ENCODE peak calls at places on chromosomes 12 and 14, in nine cellular contexts. C, Y, E, G, Z, H, M, S and L are unnamed samples. For H3K4me1, the result is how much of the 10 kb centered on the place peaks cover.

GRCh38 chr14:92154283-92154942 is 32.6 kb downstream of the CPSF2 start:
- DNase-seq in E (no peak), H (no peak), Y (no peak), C (no peak), Z (no peak), S (no peak), G (no peak), M (no peak), L (no peak)

GRCh38 chr12:112979281-112979680 is 962 bp downstream of the OAS2 start:
- DNase-seq in Y (peak), S (no peak), E (peak), G (no peak), Z (no peak), C (no peak), H (peak), M (no peak), L (no peak)

GRCh38 chr14:27228053-27228452 is 630.2 kb upstream of the NOVA1 start:
- DNase-seq in G (no peak), Z (no peak), M (no peak), H (no peak), E (no peak), C (no peak), Y (no peak), S (no peak), L (no peak)

GRCh38 chr12:31600252-31600651 is 9.3 kb upstream of the DENND5B start:
- DNase-seq in M (no peak), H (no peak), Y (no peak), Z (no peak), G (no peak), C (no peak), S (no peak), E (no peak), L (no peak)

GRCh38 chr14:59127437-59127732 is 61.1 kb upstream of the DAAM1 start:
- DNase-seq in H (no peak), Y (no peak), C (no peak), M (no peak), S (no peak), E (no peak), G (no peak), Z (no peak), L (no peak)

GRCh38 chr12:11593013-11593412 is 56.5 kb upstream of the ETV6 start:
- DNase-seq in S (no peak), C (no peak), E (no peak), Y (no peak), H (no peak), M (no peak), Z (no peak), G (no peak), L (no peak)

GRCh38 chr14:51507556-51508511 is 143.9 kb upstream of the FRMD6 start:
- DNase-seq in H (no peak), G (no peak), Y (peak), E (no peak), C (peak), M (peak), Z (no peak), S (peak), L (peak)

GRCh38 chr14:54929556-54929955 is 26.9 kb upstream of the GCH1 start:
- DNase-seq in M (no peak), Z (no peak), G (no peak), H (no peak), S (no peak), Y (no peak), E (no peak), C (no peak), L (no peak)

GRCh38 chr14:91891081-91891480 is 23.7 kb upstream of the TC2N start:
- DNase-seq in E (no peak), Y (no peak), S (no peak), C (no peak), M (no peak), H (no peak), G (no peak), Z (no peak), L (no peak)

GRCh38 chr12:65464930-65465329 is 186.4 kb downstream of the MSRB3 start:
- DNase-seq in G (no peak), S (no peak), C (no peak), M (no peak), H (no peak), Z (no peak), E (peak), Y (no peak), L (peak)

GRCh38 chr12:95205685-95206084 is 11.6 kb downstream of the FGD6 start:
- DNase-seq in C (no peak), G (no peak), M (no peak), Y (no peak), H (no peak), E (peak), S (peak), Z (no peak), L (no peak)

GRCh38 chr14:61885203-61885961 is 123.2 kb downstream of the SNAPC1 start:
- DNase-seq in Z (no peak), S (no peak), G (no peak), C (no peak), M (no peak), E (no peak), H (no peak), Y (no peak), L (no peak)

GRCh38 chr12:93098077-93098476 is 169.0 kb upstream of the EEA1 start:
- DNase-seq in H (peak), S (no peak), M (peak), E (no peak), Z (peak), G (peak), C (peak), Y (peak), L (peak)

GRCh38 chr12:131619106-131619642 is 91.7 kb upstream of the SFSWAP start:
- DNase-seq in C (no peak), S (no peak), Z (no peak), M (no peak), Y (no peak), G (no peak), H (no peak), E (no peak), L (no peak)

GRCh38 chr14:49553892-49554291 is 32.3 kb downstream of the RPS29 start:
- DNase-seq in G (no peak), E (no peak), Z (no peak), Y (no peak), S (no peak), H (no peak), M (no peak), C (no peak), L (no peak)

GRCh38 chr14:71482701-71483100 is 449.5 kb upstream of the RGS6 start:
- DNase-seq in Y (no peak), Z (no peak), S (no peak), C (no peak), E (no peak), H (no peak), M (no peak), G (no peak), L (no peak)

GRCh38 chr12:78210894-78211302 is 380.2 kb downstream of the NAV3 start:
- DNase-seq in H (no peak), C (no peak), G (no peak), Z (no peak), M (no peak), Y (no peak), E (peak), S (no peak), L (no peak)

DNA sequence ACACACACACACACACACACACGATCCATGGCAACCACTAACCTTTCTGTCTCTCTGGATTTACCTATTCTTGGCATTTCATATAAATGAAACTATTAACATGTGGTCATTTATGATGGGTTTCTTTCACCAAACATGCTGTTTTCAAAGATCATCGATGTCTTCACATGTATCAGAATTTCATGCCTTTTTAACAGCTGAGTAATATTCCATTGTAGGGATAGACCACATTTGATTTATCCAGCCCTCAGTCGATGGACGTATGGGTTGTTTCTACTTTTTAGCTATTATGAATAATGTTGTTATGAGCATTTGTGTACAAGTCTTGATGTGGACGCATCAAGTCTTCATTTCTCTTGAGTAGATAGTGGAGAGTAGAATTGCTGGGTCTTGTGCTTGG is 56.5 kb downstream of the MVK start:
- DNase-seq in H (no peak), Z (no peak), C (no peak), S (no peak), Y (no peak), M (no peak), G (no peak), E (no peak), L (no peak)
- H3K4me1 ChIP-seq in H (under half), Z (under half), C (under half), S (under half), Y (under half), M (under half), G (under half), E (under half), L (under half)

DNA sequence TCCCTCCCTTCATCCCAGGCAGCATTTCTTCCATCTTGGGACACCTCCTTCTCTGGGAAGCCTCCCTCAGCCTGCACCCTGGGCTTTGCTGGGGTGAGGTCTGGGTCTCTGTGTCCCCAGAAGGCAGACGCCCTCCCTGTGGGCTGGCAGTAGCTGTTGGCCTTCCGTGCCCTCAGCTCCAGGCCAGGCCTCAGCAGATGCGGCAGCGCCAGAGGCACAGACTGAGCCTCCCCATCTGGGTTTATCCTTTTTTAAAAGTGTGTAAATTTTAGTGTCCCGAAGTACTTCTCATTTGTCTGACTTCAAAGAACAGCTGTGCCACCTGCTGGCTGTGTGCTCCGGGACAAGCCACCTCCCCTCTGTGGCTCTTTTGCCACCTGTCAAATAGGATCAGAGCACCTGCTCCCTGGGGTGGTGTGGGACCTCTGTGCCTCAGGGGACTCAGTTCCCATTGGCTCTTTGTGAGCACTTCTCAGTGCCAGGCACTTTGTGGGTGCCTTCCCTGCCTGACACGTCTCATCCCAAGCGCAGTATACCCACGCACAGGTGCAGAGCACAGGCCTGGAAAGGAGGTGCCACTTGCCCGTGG is 11.1 kb downstream of the EXOC3L4 start:
- DNase-seq in E (no peak), S (no peak), Y (peak), Z (no peak), C (no peak), H (no peak), G (no peak), M (no peak), L (no peak)
- TF ChIP-seq CTCF in E (no peak), S (no peak), Y (no peak), Z (peak), C (no peak), H (no peak), G (no peak), M (no peak), L (no peak)

DNA sequence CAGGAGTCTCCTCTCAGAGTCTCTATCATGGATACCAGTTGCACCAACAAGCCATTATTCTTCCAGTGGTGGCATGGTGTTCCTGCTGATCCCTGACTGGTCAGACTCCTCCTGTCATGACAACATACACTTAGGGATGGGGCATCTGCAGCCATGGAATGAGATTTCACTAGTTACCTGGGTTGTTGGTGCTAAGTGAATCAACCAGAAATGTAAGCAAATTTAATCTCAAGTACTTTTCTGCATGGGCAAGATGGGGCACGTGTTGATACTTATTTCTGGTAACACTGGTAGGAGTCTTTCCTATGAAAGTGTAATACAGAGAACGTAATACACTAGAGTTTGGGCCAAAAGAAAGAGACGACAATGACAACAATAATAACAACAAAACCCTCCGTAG is 211.5 kb upstream of the FOXN3 start:
- DNase-seq in M (no peak), G (no peak), E (peak), C (no peak), Z (no peak), Y (no peak), H (no peak), S (no peak), L (no peak)
- H3K4me1 ChIP-seq in M (under half), G (under half), E (under half), C (under half), Z (under half), Y (under half), H (under half), S (under half), L (under half)

GRCh38 chr12:8499616-8500015 is 13.7 kb upstream of the CLEC4D start:
- DNase-seq in Y (no peak), E (no peak), M (no peak), H (no peak), C (no peak), G (no peak), Z (no peak), S (no peak), L (no peak)
- TF ChIP-seq CTCF in Y (no peak), E (peak), M (no peak), H (no peak), C (no peak), G (no peak), Z (no peak), S (no peak), L (no peak)

GRCh38 chr12:84804691-84805473 is 107.7 kb downstream of the SLC6A15 start:
- DNase-seq in E (no peak), C (no peak), Y (no peak), G (no peak), H (no peak), M (no peak), Z (no peak), S (no peak), L (no peak)
- H3K4me1 ChIP-seq in E (under half), C (under half), Y (under half), G (under half), H (under half), M (under half), Z (under half), S (under half), L (under half)